ENCODE peak calls at places on chromosomes 13 and 19, in seven cellular contexts. H, B, W, K, C, G and P are unnamed samples.

GRCh38 chr19:6767357-6768235 is at the start of gene SH2D3A:
- DNase-seq in C (peak; percentile 98), G (peak; percentile 98), W (peak; percentile 77), B (peak; percentile 11), H (peak; percentile 98), K (peak; percentile 96), P (peak; percentile 51)

GRCh38 chr13:24683370-24683769 is 3.2 kb downstream of the ATP12A start:
- DNase-seq in G (peak; percentile 36), C (no peak), W (no peak), B (no peak), H (no peak), K (no peak), P (no peak)

GRCh38 chr13:45016792-45017425 is 27.6 kb downstream of the GPALPP1 start:
- DNase-seq in W (no peak), K (no peak), G (no peak), H (no peak), B (no peak), C (no peak), P (no peak)

GRCh38 chr13:35987572-35988513 is 143.3 kb downstream of the DCLK1 start:
- DNase-seq in W (peak; percentile 39), C (no peak), G (no peak), K (no peak), B (no peak), H (no peak), P (no peak)

GRCh38 chr13:51759240-51759639 is 44.7 kb downstream of the DHRS12 start:
- DNase-seq in K (no peak), W (no peak), B (peak; percentile 48), H (no peak), G (no peak), C (no peak), P (no peak)

GRCh38 chr19:32651729-32652140 is 23.2 kb downstream of the ANKRD27 start:
- DNase-seq in H (peak; percentile 37), G (peak; percentile 90), K (no peak), B (peak; percentile 23), W (no peak), C (no peak), P (peak; percentile 55)

GRCh38 chr19:31102674-31103073 is 246.6 kb downstream of the TSHZ3 start:
- DNase-seq in B (no peak), K (no peak), G (no peak), H (no peak), W (no peak), C (no peak), P (no peak)

GRCh38 chr13:34294483-34295129 is 476.7 kb downstream of the RFC3 start:
- DNase-seq in C (no peak), G (no peak), W (no peak), K (peak; percentile 36), H (no peak), B (peak; percentile 42), P (peak; percentile 18)

GRCh38 chr13:43003729-43004128 is 11.7 kb upstream of the EPSTI1 start:
- DNase-seq in W (no peak), K (no peak), H (no peak), C (no peak), G (no peak), B (no peak), P (no peak)

GRCh38 chr19:29529646-29530548 is 4.1 kb downstream of the VSTM2B start:
- DNase-seq in K (no peak), B (no peak), H (no peak), W (no peak), G (peak; percentile 69), C (peak; percentile 53), P (no peak)

GRCh38 chr13:50845211-50845610 is 1.7 kb upstream of the DLEU7 start:
- DNase-seq in C (no peak), G (no peak), K (no peak), H (no peak), W (no peak), B (peak; percentile 36), P (no peak)

GRCh38 chr19:33273881-33274662 is 28.3 kb downstream of the CEBPA start:
- DNase-seq in C (peak; percentile 65), H (peak; percentile 84), W (peak; percentile 67), K (peak; percentile 77), G (no peak), B (peak; percentile 88), P (no peak)

GRCh38 chr13:111315347-111315995 is 5.0 kb upstream of the TEX29 start:
- DNase-seq in W (no peak), B (no peak), H (no peak), K (no peak), G (no peak), C (no peak), P (no peak)

GRCh38 chr19:10074153-10074552 is 12.0 kb upstream of the SHFL start:
- DNase-seq in K (peak; percentile 27), G (peak; percentile 51), B (no peak), H (peak; percentile 28), W (no peak), C (no peak), P (no peak)

GRCh38 chr19:22617614-22618325 is 16.4 kb upstream of the ZNF492 start:
- DNase-seq in W (peak; percentile 69), H (no peak), K (no peak), B (no peak), C (peak; percentile 61), G (no peak), P (peak; percentile 29)

GRCh38 chr13:61898207-61898606 is 482.6 kb upstream of the PCDH20 start:
- DNase-seq in W (no peak), H (no peak), C (no peak), K (no peak), G (no peak), B (no peak), P (no peak)

GRCh38 chr13:111505175-111505777 is 184.8 kb downstream of the TEX29 start:
- DNase-seq in B (no peak), K (no peak), H (no peak), C (no peak), G (peak; percentile 80), W (no peak), P (no peak)

GRCh38 chr13:46136688-46137087 is 31.9 kb upstream of the CPB2 start:
- DNase-seq in C (no peak), W (no peak), G (no peak), K (no peak), B (no peak), H (no peak), P (no peak)

GRCh38 chr19:3233831-3234230 is 9.4 kb downstream of the CELF5 start:
- DNase-seq in C (no peak), B (no peak), K (no peak), W (no peak), G (peak; percentile 44), H (no peak), P (no peak)

GRCh38 chr19:38655148-38655824 is 7.8 kb downstream of the ACTN4 start:
- DNase-seq in K (peak; percentile 74), B (peak; percentile 66), G (no peak), C (no peak), W (no peak), H (no peak), P (no peak)

GRCh38 chr13:97627566-97627965 is 193.6 kb downstream of the RAP2A start:
- DNase-seq in G (peak; percentile 76), W (peak; percentile 83), H (peak; percentile 30), C (no peak), B (peak; percentile 87), K (peak; percentile 53), P (peak; percentile 43)

GRCh38 chr13:98143601-98144500 is 957 bp downstream of the FARP1 start:
- DNase-seq in G (peak; percentile 27), C (peak; percentile 73), B (peak; percentile 52), K (peak; percentile 44), W (no peak), H (peak; percentile 24), P (peak; percentile 20)

GRCh38 chr19:41206926-41207750 is 11.9 kb upstream of the AXL start:
- DNase-seq in C (no peak), W (peak; percentile 86), G (no peak), K (no peak), B (no peak), H (peak; percentile 43), P (peak; percentile 89)

DNA sequence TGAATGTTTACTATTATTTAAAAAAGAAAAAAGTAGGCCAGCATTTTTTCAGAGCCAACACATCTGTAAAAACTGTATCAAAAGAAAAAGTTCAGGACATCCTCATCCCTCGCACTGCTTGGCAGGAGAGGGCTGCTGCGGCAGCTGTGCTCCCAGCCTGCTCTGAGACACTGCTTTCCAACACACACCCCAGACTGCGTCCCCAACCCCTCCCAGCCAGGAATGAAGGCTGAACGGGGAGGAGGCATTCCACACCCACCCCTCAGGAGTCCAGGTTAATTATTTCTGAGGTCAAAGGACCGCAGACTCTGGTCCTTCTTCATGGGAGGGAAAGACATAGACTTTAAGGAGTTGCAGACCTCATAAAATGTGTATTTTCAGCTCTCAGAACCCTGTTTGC is 43.1 kb downstream of the COL4A1 start:
- DNase-seq in K (no peak), G (peak; percentile 23), B (no peak), H (peak; percentile 60), W (no peak), C (no peak), P (peak; percentile 68)
- H3K27ac ChIP-seq in K (no peak overlapping the region), G (no peak overlapping the region), B (peak overlapping the region; percentile 23), H (no peak overlapping the region), W (no peak overlapping the region), C (no peak overlapping the region), P (peak overlapping the region; percentile 84)

DNA sequence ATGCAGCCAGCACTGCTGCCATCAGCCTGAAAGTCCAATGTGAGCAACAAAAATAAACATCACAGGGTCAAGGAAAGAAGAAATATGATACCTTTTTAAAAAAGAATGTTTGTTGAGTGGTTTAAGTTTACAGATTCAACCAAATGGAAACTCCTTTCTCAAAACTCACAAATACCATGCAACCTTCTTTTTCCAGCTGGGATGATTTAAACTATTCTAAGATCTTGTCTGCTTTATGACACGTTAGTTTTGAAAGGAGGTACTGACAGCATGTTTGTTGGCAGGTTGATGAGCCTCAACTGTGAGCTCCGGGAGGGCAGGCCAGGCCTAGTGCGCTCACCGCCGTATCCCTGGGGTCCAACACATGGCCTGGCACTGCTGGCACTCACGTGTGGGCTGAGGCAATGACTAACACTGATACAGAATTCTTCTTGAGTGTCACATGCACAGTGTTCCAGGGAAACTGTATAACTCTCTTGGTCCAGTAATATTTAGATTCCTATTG is 46.7 kb downstream of the LATS2 start:
- DNase-seq in K (no peak), C (no peak), G (no peak), B (peak; percentile 88), H (no peak), W (peak; percentile 74), P (peak; percentile 66)
- H3K4me1 ChIP-seq in K (peaks cover 29% of the 10 kb centered on the region), C (peaks cover 8% of the 10 kb centered on the region), G (no peaks in the 10 kb centered on the region), B (peaks cover 47% of the 10 kb centered on the region), H (no peaks in the 10 kb centered on the region), W (peaks cover 9% of the 10 kb centered on the region), P (peaks cover 93% of the 10 kb centered on the region)

GRCh38 chr19:35746556-35746955 is 1.1 kb downstream of the PSENEN start:
- DNase-seq in B (no peak), W (no peak), G (no peak), K (no peak), H (no peak), C (no peak), P (no peak)
- H3K4me3 ChIP-seq in B (peak overlapping the region; percentile 91), W (no peak overlapping the region), G (no peak overlapping the region), K (peak overlapping the region; percentile 67), H (peak overlapping the region; percentile 89), C (no peak overlapping the region), P (peak overlapping the region; percentile 87)

DNA sequence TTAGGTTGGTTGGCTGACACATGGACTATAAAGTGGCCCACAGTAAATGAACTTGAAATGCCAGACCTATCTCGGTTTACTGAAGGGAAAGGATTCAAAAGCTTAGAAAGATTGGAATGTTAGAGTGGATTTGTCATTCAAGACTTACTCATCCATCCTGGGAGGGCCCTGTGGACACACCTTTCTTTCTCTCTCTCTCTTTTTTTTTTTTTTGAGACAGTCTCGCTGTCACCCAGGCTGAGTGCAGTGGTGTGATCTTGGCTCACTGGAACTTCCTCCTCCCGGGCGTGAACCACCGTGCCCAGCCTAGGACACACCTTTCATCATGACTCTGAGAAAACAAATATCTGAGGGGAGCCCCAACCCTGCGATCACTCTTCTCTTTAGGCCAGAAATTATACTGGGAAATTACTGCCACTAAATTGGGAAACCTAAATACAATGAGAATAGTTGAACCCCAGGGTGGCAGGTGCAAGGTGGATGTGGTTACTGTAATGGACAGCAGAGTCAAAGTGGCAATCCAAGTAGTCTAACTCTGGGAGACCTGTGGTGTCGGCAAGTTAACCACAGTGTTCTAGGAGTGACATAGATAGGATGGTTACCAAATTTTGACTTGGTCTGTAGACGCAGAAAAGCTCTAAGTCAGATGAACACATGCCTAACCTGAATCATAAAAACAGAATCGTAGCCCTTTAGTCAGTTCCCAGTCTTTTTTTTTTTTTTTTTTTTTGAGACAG is 47.1 kb upstream of the ZMYM5 start:
- DNase-seq in W (no peak), G (peak; percentile 8), B (peak; percentile 82), H (peak; percentile 51), C (no peak), K (peak; percentile 88), P (no peak)
- H3K27ac ChIP-seq in W (no peak overlapping the region), G (no peak overlapping the region), B (no peak overlapping the region), H (no peak overlapping the region), C (no peak overlapping the region), K (peak overlapping the region; percentile 57), P (no peak overlapping the region)